ENCODE peak calls at places on chromosome 9, in seven cellular contexts. One of them, this sample, is unnamed.

GRCh38 chr9:129889936-129890717 is 54.9 kb downstream of the USP20 start:
- DNase-seq in lower lobe of right lung: peak; percentile 77
- DNase-seq in astrocyte of the spinal cord: no peak
- DNase-seq in A549: no peak
- DNase-seq in GM20000: peak; percentile 57
- DNase-seq in prostate gland: no peak
- DNase-seq in dorsolateral prefrontal cortex: no peak
- DNase-seq in this sample: peak; percentile 49

GRCh38 chr9:125630436-125630835 is 76.6 kb downstream of the MAPKAP1 start:
- DNase-seq in lower lobe of right lung: no peak
- DNase-seq in astrocyte of the spinal cord: no peak
- DNase-seq in A549: no peak
- DNase-seq in GM20000: no peak
- DNase-seq in prostate gland: no peak
- DNase-seq in dorsolateral prefrontal cortex: no peak
- DNase-seq in this sample: no peak

GRCh38 chr9:130518943-130519772 is 60.2 kb upstream of the FUBP3 start:
- DNase-seq in lower lobe of right lung: no peak
- DNase-seq in astrocyte of the spinal cord: no peak
- DNase-seq in A549: no peak
- DNase-seq in GM20000: no peak
- DNase-seq in prostate gland: no peak
- DNase-seq in dorsolateral prefrontal cortex: no peak
- DNase-seq in this sample: no peak

GRCh38 chr9:106816524-106816923 is 46.4 kb upstream of the ZNF462 start:
- DNase-seq in lower lobe of right lung: no peak
- DNase-seq in astrocyte of the spinal cord: no peak
- DNase-seq in A549: no peak
- DNase-seq in GM20000: no peak
- DNase-seq in prostate gland: no peak
- DNase-seq in dorsolateral prefrontal cortex: no peak
- DNase-seq in this sample: no peak

GRCh38 chr9:133729646-133730281 is 8.4 kb downstream of the SARDH start:
- DNase-seq in lower lobe of right lung: no peak
- DNase-seq in astrocyte of the spinal cord: no peak
- DNase-seq in A549: no peak
- DNase-seq in GM20000: no peak
- DNase-seq in prostate gland: no peak
- DNase-seq in dorsolateral prefrontal cortex: peak; percentile 27
- DNase-seq in this sample: no peak

GRCh38 chr9:2622361-2623045 is 916 bp downstream of the VLDLR start:
- DNase-seq in lower lobe of right lung: peak; percentile 54
- DNase-seq in astrocyte of the spinal cord: no peak
- DNase-seq in A549: peak; percentile 12
- DNase-seq in GM20000: peak; percentile 57
- DNase-seq in prostate gland: no peak
- DNase-seq in dorsolateral prefrontal cortex: peak; percentile 36
- DNase-seq in this sample: peak; percentile 32

GRCh38 chr9:115672477-115673316 is 480.9 kb upstream of the PAPPA start:
- DNase-seq in lower lobe of right lung: no peak
- DNase-seq in astrocyte of the spinal cord: peak; percentile 98
- DNase-seq in A549: peak; percentile 84
- DNase-seq in GM20000: no peak
- DNase-seq in prostate gland: no peak
- DNase-seq in dorsolateral prefrontal cortex: no peak
- DNase-seq in this sample: no peak

GRCh38 chr9:101516655-101517054 is 17.0 kb upstream of the RNF20 start:
- DNase-seq in lower lobe of right lung: no peak
- DNase-seq in astrocyte of the spinal cord: no peak
- DNase-seq in A549: no peak
- DNase-seq in GM20000: no peak
- DNase-seq in prostate gland: no peak
- DNase-seq in dorsolateral prefrontal cortex: no peak
- DNase-seq in this sample: no peak

GRCh38 chr9:36738318-36738975 is 165.8 kb downstream of the MELK start:
- DNase-seq in lower lobe of right lung: no peak
- DNase-seq in astrocyte of the spinal cord: peak; percentile 9
- DNase-seq in A549: peak; percentile 56
- DNase-seq in GM20000: no peak
- DNase-seq in prostate gland: no peak
- DNase-seq in dorsolateral prefrontal cortex: no peak
- DNase-seq in this sample: no peak

GRCh38 chr9:117405950-117406705 is 8.7 kb downstream of the ASTN2 start:
- DNase-seq in lower lobe of right lung: no peak
- DNase-seq in astrocyte of the spinal cord: no peak
- DNase-seq in A549: no peak
- DNase-seq in GM20000: no peak
- DNase-seq in prostate gland: peak; percentile 10
- DNase-seq in dorsolateral prefrontal cortex: no peak
- DNase-seq in this sample: no peak

GRCh38 chr9:89379508-89380115 is 61.3 kb downstream of the SECISBP2 start:
- DNase-seq in lower lobe of right lung: no peak
- DNase-seq in astrocyte of the spinal cord: no peak
- DNase-seq in A549: no peak
- DNase-seq in GM20000: no peak
- DNase-seq in prostate gland: no peak
- DNase-seq in dorsolateral prefrontal cortex: no peak
- DNase-seq in this sample: no peak

GRCh38 chr9:21558627-21559401 is 76.7 kb upstream of the IFNE start:
- DNase-seq in lower lobe of right lung: no peak
- DNase-seq in astrocyte of the spinal cord: peak; percentile 64
- DNase-seq in A549: no peak
- DNase-seq in GM20000: peak; percentile 25
- DNase-seq in prostate gland: no peak
- DNase-seq in dorsolateral prefrontal cortex: no peak
- DNase-seq in this sample: no peak

GRCh38 chr9:114004221-114004716 is 73.8 kb downstream of the AMBP start:
- DNase-seq in lower lobe of right lung: no peak
- DNase-seq in astrocyte of the spinal cord: peak; percentile 38
- DNase-seq in A549: no peak
- DNase-seq in GM20000: no peak
- DNase-seq in prostate gland: no peak
- DNase-seq in dorsolateral prefrontal cortex: peak; percentile 54
- DNase-seq in this sample: no peak

GRCh38 chr9:100601216-100601615 is 23.3 kb downstream of the CAVIN4 start:
- DNase-seq in lower lobe of right lung: no peak
- DNase-seq in astrocyte of the spinal cord: peak; percentile 50
- DNase-seq in A549: peak; percentile 41
- DNase-seq in GM20000: peak; percentile 66
- DNase-seq in prostate gland: peak; percentile 26
- DNase-seq in dorsolateral prefrontal cortex: no peak
- DNase-seq in this sample: no peak

GRCh38 chr9:20925256-20926046 is 106.0 kb downstream of the HACD4 start:
- DNase-seq in lower lobe of right lung: no peak
- DNase-seq in astrocyte of the spinal cord: no peak
- DNase-seq in A549: no peak
- DNase-seq in GM20000: no peak
- DNase-seq in prostate gland: no peak
- DNase-seq in dorsolateral prefrontal cortex: no peak
- DNase-seq in this sample: no peak

GRCh38 chr9:113963017-113963620 is 87.0 kb downstream of the ZNF618 start:
- DNase-seq in lower lobe of right lung: peak; percentile 60
- DNase-seq in astrocyte of the spinal cord: peak; percentile 46
- DNase-seq in A549: peak; percentile 22
- DNase-seq in GM20000: peak; percentile 58
- DNase-seq in prostate gland: no peak
- DNase-seq in dorsolateral prefrontal cortex: no peak
- DNase-seq in this sample: peak; percentile 22

GRCh38 chr9:117487555-117488175 is 72.8 kb upstream of the ASTN2 start:
- DNase-seq in lower lobe of right lung: peak; percentile 73
- DNase-seq in astrocyte of the spinal cord: peak; percentile 33
- DNase-seq in A549: peak; percentile 44
- DNase-seq in GM20000: peak; percentile 69
- DNase-seq in prostate gland: peak; percentile 70
- DNase-seq in dorsolateral prefrontal cortex: peak; percentile 82
- DNase-seq in this sample: peak; percentile 25

GRCh38 chr9:73667749-73668148 is 516.1 kb downstream of the ANXA1 start:
- DNase-seq in lower lobe of right lung: no peak
- DNase-seq in astrocyte of the spinal cord: no peak
- DNase-seq in A549: peak; percentile 8
- DNase-seq in GM20000: no peak
- DNase-seq in prostate gland: no peak
- DNase-seq in dorsolateral prefrontal cortex: no peak
- DNase-seq in this sample: no peak

GRCh38 chr9:35649431-35650340 is 1.0 kb downstream of the SIT1 start:
- DNase-seq in lower lobe of right lung: no peak
- DNase-seq in astrocyte of the spinal cord: peak; percentile 10
- DNase-seq in A549: no peak
- DNase-seq in GM20000: peak; percentile 40
- DNase-seq in prostate gland: no peak
- DNase-seq in dorsolateral prefrontal cortex: no peak
- DNase-seq in this sample: no peak

GRCh38 chr9:102840356-102840755 is 154.8 kb upstream of the CYLC2 start:
- DNase-seq in lower lobe of right lung: no peak
- DNase-seq in astrocyte of the spinal cord: peak; percentile 1
- DNase-seq in A549: no peak
- DNase-seq in GM20000: no peak
- DNase-seq in prostate gland: no peak
- DNase-seq in dorsolateral prefrontal cortex: no peak
- DNase-seq in this sample: no peak

GRCh38 chr9:99488109-99489042 is 266.3 kb downstream of the SEC61B start:
- DNase-seq in lower lobe of right lung: no peak
- DNase-seq in astrocyte of the spinal cord: no peak
- DNase-seq in A549: no peak
- DNase-seq in GM20000: no peak
- DNase-seq in prostate gland: no peak
- DNase-seq in dorsolateral prefrontal cortex: no peak
- DNase-seq in this sample: no peak

GRCh38 chr9:35745569-35745968 is 3.5 kb downstream of the GBA2 start:
- DNase-seq in lower lobe of right lung: no peak
- DNase-seq in astrocyte of the spinal cord: no peak
- DNase-seq in A549: no peak
- DNase-seq in GM20000: no peak
- DNase-seq in prostate gland: no peak
- DNase-seq in dorsolateral prefrontal cortex: no peak
- DNase-seq in this sample: no peak

GRCh38 chr9:37251452-37251851 is 131.1 kb downstream of the ZCCHC7 start:
- DNase-seq in lower lobe of right lung: no peak
- DNase-seq in astrocyte of the spinal cord: no peak
- DNase-seq in A549: no peak
- DNase-seq in GM20000: peak; percentile 4
- DNase-seq in prostate gland: no peak
- DNase-seq in dorsolateral prefrontal cortex: no peak
- DNase-seq in this sample: no peak

GRCh38 chr9:125861405-125862063 is 114.4 kb downstream of the PBX3 start:
- DNase-seq in lower lobe of right lung: no peak
- DNase-seq in astrocyte of the spinal cord: no peak
- DNase-seq in A549: no peak
- DNase-seq in GM20000: no peak
- DNase-seq in prostate gland: no peak
- DNase-seq in dorsolateral prefrontal cortex: no peak
- DNase-seq in this sample: no peak

GRCh38 chr9:98168952-98169488 is 23.4 kb downstream of the CORO2A start:
- DNase-seq in lower lobe of right lung: no peak
- DNase-seq in astrocyte of the spinal cord: peak; percentile 40
- DNase-seq in A549: no peak
- DNase-seq in GM20000: peak; percentile 91
- DNase-seq in prostate gland: no peak
- DNase-seq in dorsolateral prefrontal cortex: peak; percentile 45
- DNase-seq in this sample: no peak

GRCh38 chr9:65426231-65426630 is 141.2 kb upstream of the FOXD4L5 start:
- DNase-seq in lower lobe of right lung: no peak
- DNase-seq in astrocyte of the spinal cord: no peak
- DNase-seq in A549: no peak
- DNase-seq in GM20000: no peak
- DNase-seq in prostate gland: no peak
- DNase-seq in dorsolateral prefrontal cortex: no peak
- DNase-seq in this sample: no peak

GRCh38 chr9:125889524-125890473 is 142.6 kb downstream of the PBX3 start:
- DNase-seq in lower lobe of right lung: peak; percentile 53
- DNase-seq in astrocyte of the spinal cord: peak; percentile 57
- DNase-seq in A549: peak; percentile 23
- DNase-seq in GM20000: peak; percentile 81
- DNase-seq in prostate gland: no peak
- DNase-seq in dorsolateral prefrontal cortex: peak; percentile 56
- DNase-seq in this sample: peak; percentile 45

GRCh38 chr9:124311283-124311682 is 53.5 kb downstream of the NEK6 start:
- DNase-seq in lower lobe of right lung: no peak
- DNase-seq in astrocyte of the spinal cord: no peak
- DNase-seq in A549: no peak
- DNase-seq in GM20000: no peak
- DNase-seq in prostate gland: no peak
- DNase-seq in dorsolateral prefrontal cortex: no peak
- DNase-seq in this sample: no peak
- TF ChIP-seq CTCF in lower lobe of right lung: no peak
- TF ChIP-seq CTCF in astrocyte of the spinal cord: no peak
- TF ChIP-seq CTCF in A549: no peak
- TF ChIP-seq CTCF in GM20000: no peak
- TF ChIP-seq CTCF in prostate gland: no peak
- TF ChIP-seq CTCF in dorsolateral prefrontal cortex: no peak
- TF ChIP-seq CTCF in this sample: no peak

DNA sequence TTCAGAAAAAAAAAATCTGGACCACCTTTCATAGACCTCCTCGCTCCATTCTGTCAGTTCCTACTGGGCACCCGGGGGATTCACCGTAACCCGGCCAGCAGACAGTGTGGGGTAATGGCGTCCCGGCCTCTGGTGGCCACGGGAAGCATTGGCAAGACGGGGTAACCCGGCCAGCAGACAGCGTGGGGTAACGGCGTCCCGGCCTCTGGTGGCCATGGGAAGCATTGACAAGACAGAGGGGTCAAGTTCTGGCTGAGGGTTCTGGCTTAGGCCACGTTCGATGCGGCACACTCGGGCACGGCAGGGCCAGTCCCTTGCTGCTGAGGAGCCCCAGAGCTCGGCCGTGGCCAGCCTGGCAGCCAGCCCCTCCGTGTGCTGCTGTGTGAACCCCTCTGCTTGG is 116.2 kb upstream of the RAPGEF1 start:
- DNase-seq in lower lobe of right lung: no peak
- DNase-seq in astrocyte of the spinal cord: no peak
- DNase-seq in A549: peak; percentile 56
- DNase-seq in GM20000: no peak
- DNase-seq in prostate gland: no peak
- DNase-seq in dorsolateral prefrontal cortex: no peak
- DNase-seq in this sample: no peak
- TF ChIP-seq CTCF in lower lobe of right lung: no peak
- TF ChIP-seq CTCF in astrocyte of the spinal cord: peak; percentile 18
- TF ChIP-seq CTCF in A549: peak; percentile 12
- TF ChIP-seq CTCF in GM20000: no peak
- TF ChIP-seq CTCF in prostate gland: no peak
- TF ChIP-seq CTCF in dorsolateral prefrontal cortex: no peak
- TF ChIP-seq CTCF in this sample: no peak

DNA sequence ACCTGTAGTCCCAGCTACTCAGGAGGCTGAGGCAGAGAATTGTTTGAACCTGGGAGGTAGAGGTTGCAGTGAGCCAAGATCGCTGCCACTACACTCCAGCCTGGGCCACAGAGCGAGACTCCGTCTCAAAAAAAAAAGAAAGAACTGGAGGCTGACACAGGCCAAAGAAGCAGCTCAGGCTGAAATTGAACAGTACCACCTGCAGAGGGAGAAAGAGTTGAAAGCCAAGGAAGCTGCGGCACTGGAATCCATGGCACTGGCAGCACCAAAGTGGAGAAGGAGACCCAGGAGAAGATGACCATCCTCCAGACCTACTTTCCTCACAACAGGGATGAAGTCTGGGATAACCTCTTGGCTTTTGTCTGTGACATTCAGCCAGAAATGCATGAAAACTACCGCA is 11.3 kb upstream of the TMEM141 start:
- DNase-seq in lower lobe of right lung: no peak
- DNase-seq in astrocyte of the spinal cord: no peak
- DNase-seq in A549: no peak
- DNase-seq in GM20000: no peak
- DNase-seq in prostate gland: no peak
- DNase-seq in dorsolateral prefrontal cortex: no peak
- DNase-seq in this sample: no peak
- TF ChIP-seq CTCF in lower lobe of right lung: no peak
- TF ChIP-seq CTCF in astrocyte of the spinal cord: peak; percentile 10
- TF ChIP-seq CTCF in A549: no peak
- TF ChIP-seq CTCF in GM20000: no peak
- TF ChIP-seq CTCF in prostate gland: no peak
- TF ChIP-seq CTCF in dorsolateral prefrontal cortex: no peak
- TF ChIP-seq CTCF in this sample: no peak

GRCh38 chr9:104779334-104779733 is 15.4 kb downstream of the NIPSNAP3B start:
- DNase-seq in lower lobe of right lung: no peak
- DNase-seq in astrocyte of the spinal cord: no peak
- DNase-seq in A549: no peak
- DNase-seq in GM20000: no peak
- DNase-seq in prostate gland: no peak
- DNase-seq in dorsolateral prefrontal cortex: no peak
- DNase-seq in this sample: no peak
- TF ChIP-seq CTCF in lower lobe of right lung: no peak
- TF ChIP-seq CTCF in astrocyte of the spinal cord: no peak
- TF ChIP-seq CTCF in A549: no peak
- TF ChIP-seq CTCF in GM20000: no peak
- TF ChIP-seq CTCF in prostate gland: no peak
- TF ChIP-seq CTCF in dorsolateral prefrontal cortex: no peak
- TF ChIP-seq CTCF in this sample: no peak